ENCODE peak calls at places on chromosomes 3 and 15, in four cellular contexts. P is cardiac muscle cell; C is activated T-helper 2 cell treated with anti-CD3 and anti-CD28 coated beads, Interferon-gamma antibody, Interleukin-2, Interleukin-4, amounts not matched to agents 10 μg/mL and 5 μg/mL and 100 μg/mL, durations not matched to agents 14 hours and 24 hours and 36 hours; A is memory B cell. X is an unnamed sample.

GRCh38 chr15:71154607-71155200 is 39.4 kb downstream of the THSD4 start:
- DNase-seq in P (no peak), C (no peak), A (no peak), X (no peak)

GRCh38 chr3:194572131-194572789 is 61.0 kb downstream of the TMEM44 start:
- DNase-seq in P (peak; percentile 59), C (no peak), A (no peak), X (no peak)

GRCh38 chr15:63805993-63806980 is 27.5 kb downstream of the HERC1 start:
- DNase-seq in P (no peak), A (no peak), C (no peak), X (no peak)

GRCh38 chr3:163547045-163547692 is 1531.1 kb downstream of the SI start:
- DNase-seq in C (no peak), A (no peak), P (no peak), X (no peak)

GRCh38 chr3:122893282-122893681 is 98.4 kb downstream of the SLC49A4 start:
- DNase-seq in A (no peak), P (no peak), C (no peak), X (no peak)

GRCh38 chr3:21654662-21655061 is 96.3 kb downstream of the ZNF385D start:
- DNase-seq in A (no peak), P (no peak), C (no peak), X (no peak)

GRCh38 chr15:69755571-69756310 is 303.1 kb downstream of the RPLP1 start:
- DNase-seq in C (peak; percentile 84), P (no peak), A (peak; percentile 50), X (peak; percentile 79)

GRCh38 chr15:43769584-43770228 is 7.1 kb downstream of the ELL3 start:
- DNase-seq in C (peak; percentile 33), P (peak; percentile 69), A (peak; percentile 58), X (peak; percentile 36)

GRCh38 chr3:64895095-64895494 is 207.3 kb upstream of the ADAMTS9 start:
- DNase-seq in A (no peak), C (no peak), P (no peak), X (no peak)

GRCh38 chr3:30289324-30289723 is 317.1 kb upstream of the TGFBR2 start:
- DNase-seq in C (no peak), P (no peak), A (no peak), X (no peak)

GRCh38 chr15:43969802-43970375 is 143.1 kb downstream of the WDR76 start:
- DNase-seq in C (no peak), A (no peak), P (no peak), X (no peak)

GRCh38 chr3:126355251-126355650 is 2.0 kb downstream of the KLF15 start:
- DNase-seq in P (no peak), C (no peak), A (no peak), X (no peak)

GRCh38 chr3:194908972-194909371 is 223.3 kb downstream of the FAM43A start:
- DNase-seq in A (no peak), C (no peak), P (no peak), X (no peak)

GRCh38 chr15:70596354-70597055 is 166.9 kb downstream of the UACA start:
- DNase-seq in C (no peak), A (no peak), P (no peak), X (no peak)

GRCh38 chr3:40465456-40465855 is 8.3 kb downstream of the RPL14 start:
- DNase-seq in C (no peak), A (no peak), P (no peak), X (no peak)

GRCh38 chr3:188901126-188901525 is 270.6 kb upstream of the TPRG1 start:
- DNase-seq in P (no peak), C (no peak), A (no peak), X (no peak)

GRCh38 chr3:191378142-191378541 is 47.8 kb upstream of the UTS2B start:
- DNase-seq in A (no peak), P (no peak), C (no peak), X (no peak)

GRCh38 chr3:53412953-53413352 is 65.6 kb upstream of the DCP1A start:
- DNase-seq in A (no peak), C (no peak), P (no peak), X (no peak)

GRCh38 chr3:63450023-63450422 is 171.9 kb downstream of the SYNPR start:
- DNase-seq in P (no peak), C (no peak), A (no peak), X (no peak)

GRCh38 chr3:39750677-39751076 is 58.7 kb upstream of the MYRIP start:
- DNase-seq in P (no peak), C (no peak), A (no peak), X (no peak)

GRCh38 chr15:80732818-80733217 is 37.7 kb downstream of the ABHD17C start:
- DNase-seq in C (no peak), A (no peak), P (peak; percentile 18), X (no peak)

GRCh38 chr3:159169828-159170227 is 368.0 kb downstream of the MFSD1 start:
- DNase-seq in C (no peak), A (no peak), P (no peak), X (no peak)

GRCh38 chr3:189273736-189274135 is 102.0 kb downstream of the TPRG1 start:
- DNase-seq in P (no peak), C (no peak), A (no peak), X (no peak)

GRCh38 chr15:48563944-48564343 is 81.6 kb downstream of the FBN1 start:
- DNase-seq in A (no peak), P (no peak), C (no peak), X (no peak)

GRCh38 chr3:11832964-11833621 is 13.6 kb downstream of the TAMM41 start:
- DNase-seq in C (no peak), A (no peak), P (no peak), X (no peak)

GRCh38 chr3:111885578-111885977 is 26.5 kb downstream of the PHLDB2 start:
- DNase-seq in P (no peak), C (no peak), A (no peak), X (no peak)

GRCh38 chr15:50051811-50052419 is 67.1 kb downstream of the ATP8B4 start:
- DNase-seq in A (no peak), C (no peak), P (peak; percentile 56), X (peak; percentile 29)

GRCh38 chr3:68931406-68932149 is 769 bp downstream of the TAFA4 start:
- DNase-seq in C (no peak), P (peak; percentile 36), A (no peak), X (no peak)

GRCh38 chr15:46344115-46344749 is 709.4 kb downstream of the SQOR start:
- DNase-seq in P (no peak), C (no peak), A (no peak), X (no peak)

GRCh38 chr15:91431041-91431715 is 331.1 kb downstream of the SV2B start:
- DNase-seq in P (no peak), C (no peak), A (no peak), X (no peak)

X was measured in activated T-helper 1 cell treated with anti-CD3 and anti-CD28 coated beads, Interleukin-12 subunit alpha, Interleukin-12 subunit beta, Interleukin-2, Interleukin-4 antibody, amounts not matched to agents 30 ng/mL and 10 ng/mL and 1 ng/mL, durations not matched to agents 14 hours and 24 hours and 36 hours.